ENCODE peak calls at places on chromosomes 1 and 21, in five cellular contexts. One of them, this sample, is unnamed.

GRCh38 chr21:45983981-45984551 is 2.5 kb downstream of the COL6A1 start:
- DNase-seq in SJCRH30: no peak
- DNase-seq in GM13976: no peak
- DNase-seq in activated effector memory CD4-positive, alpha-beta T cell treated with Interleukin-2 at 50 U/mL for 16 hours: no peak
- DNase-seq in stimulated activated CD4-positive, alpha-beta T cell treated with anti-CD3 and anti-CD28 coated beads, Interleukin-1b, Interleukin-23, amount 100 ng/mL, for 4 hours: no peak
- DNase-seq in this sample: no peak

GRCh38 chr1:182909578-182909977 is 43.4 kb downstream of the SHCBP1L start:
- DNase-seq in SJCRH30: peak; percentile 31
- DNase-seq in GM13976: no peak
- DNase-seq in activated effector memory CD4-positive, alpha-beta T cell treated with Interleukin-2 at 50 U/mL for 16 hours: no peak
- DNase-seq in stimulated activated CD4-positive, alpha-beta T cell treated with anti-CD3 and anti-CD28 coated beads, Interleukin-1b, Interleukin-23, amount 100 ng/mL, for 4 hours: no peak
- DNase-seq in this sample: no peak

GRCh38 chr1:26408604-26409003 is 2.0 kb upstream of the LIN28A start:
- DNase-seq in SJCRH30: peak; percentile 89
- DNase-seq in GM13976: peak; percentile 80
- DNase-seq in activated effector memory CD4-positive, alpha-beta T cell treated with Interleukin-2 at 50 U/mL for 16 hours: peak; percentile 69
- DNase-seq in stimulated activated CD4-positive, alpha-beta T cell treated with anti-CD3 and anti-CD28 coated beads, Interleukin-1b, Interleukin-23, amount 100 ng/mL, for 4 hours: peak; percentile 70
- DNase-seq in this sample: no peak

GRCh38 chr1:202047977-202048376 is 37.6 kb downstream of the ELF3 start:
- DNase-seq in SJCRH30: no peak
- DNase-seq in GM13976: no peak
- DNase-seq in activated effector memory CD4-positive, alpha-beta T cell treated with Interleukin-2 at 50 U/mL for 16 hours: no peak
- DNase-seq in stimulated activated CD4-positive, alpha-beta T cell treated with anti-CD3 and anti-CD28 coated beads, Interleukin-1b, Interleukin-23, amount 100 ng/mL, for 4 hours: no peak
- DNase-seq in this sample: no peak

GRCh38 chr1:229714964-229715603 is 89.0 kb downstream of the URB2 start:
- DNase-seq in SJCRH30: peak; percentile 19
- DNase-seq in GM13976: peak; percentile 37
- DNase-seq in activated effector memory CD4-positive, alpha-beta T cell treated with Interleukin-2 at 50 U/mL for 16 hours: peak; percentile 27
- DNase-seq in stimulated activated CD4-positive, alpha-beta T cell treated with anti-CD3 and anti-CD28 coated beads, Interleukin-1b, Interleukin-23, amount 100 ng/mL, for 4 hours: peak; percentile 15
- DNase-seq in this sample: no peak

GRCh38 chr1:27528701-27529637 is 39.0 kb upstream of the WASF2 start:
- DNase-seq in SJCRH30: peak; percentile 84
- DNase-seq in GM13976: no peak
- DNase-seq in activated effector memory CD4-positive, alpha-beta T cell treated with Interleukin-2 at 50 U/mL for 16 hours: no peak
- DNase-seq in stimulated activated CD4-positive, alpha-beta T cell treated with anti-CD3 and anti-CD28 coated beads, Interleukin-1b, Interleukin-23, amount 100 ng/mL, for 4 hours: no peak
- DNase-seq in this sample: no peak

GRCh38 chr1:15719721-15720120 is 16.3 kb upstream of the SLC25A34 start:
- DNase-seq in SJCRH30: no peak
- DNase-seq in GM13976: no peak
- DNase-seq in activated effector memory CD4-positive, alpha-beta T cell treated with Interleukin-2 at 50 U/mL for 16 hours: no peak
- DNase-seq in stimulated activated CD4-positive, alpha-beta T cell treated with anti-CD3 and anti-CD28 coated beads, Interleukin-1b, Interleukin-23, amount 100 ng/mL, for 4 hours: no peak
- DNase-seq in this sample: no peak

GRCh38 chr1:74857676-74858075 is 124.7 kb downstream of the TYW3 start:
- DNase-seq in SJCRH30: no peak
- DNase-seq in GM13976: no peak
- DNase-seq in activated effector memory CD4-positive, alpha-beta T cell treated with Interleukin-2 at 50 U/mL for 16 hours: no peak
- DNase-seq in stimulated activated CD4-positive, alpha-beta T cell treated with anti-CD3 and anti-CD28 coated beads, Interleukin-1b, Interleukin-23, amount 100 ng/mL, for 4 hours: no peak
- DNase-seq in this sample: no peak

GRCh38 chr21:39021475-39021832 is 161.8 kb downstream of the PSMG1 start:
- DNase-seq in SJCRH30: no peak
- DNase-seq in GM13976: no peak
- DNase-seq in activated effector memory CD4-positive, alpha-beta T cell treated with Interleukin-2 at 50 U/mL for 16 hours: no peak
- DNase-seq in stimulated activated CD4-positive, alpha-beta T cell treated with anti-CD3 and anti-CD28 coated beads, Interleukin-1b, Interleukin-23, amount 100 ng/mL, for 4 hours: no peak
- DNase-seq in this sample: no peak

GRCh38 chr1:220974431-220974830 is 95.2 kb downstream of the HLX start:
- DNase-seq in SJCRH30: no peak
- DNase-seq in GM13976: no peak
- DNase-seq in activated effector memory CD4-positive, alpha-beta T cell treated with Interleukin-2 at 50 U/mL for 16 hours: no peak
- DNase-seq in stimulated activated CD4-positive, alpha-beta T cell treated with anti-CD3 and anti-CD28 coated beads, Interleukin-1b, Interleukin-23, amount 100 ng/mL, for 4 hours: no peak
- DNase-seq in this sample: no peak

GRCh38 chr21:35828161-35828560 is 232.2 kb downstream of the SETD4 start:
- DNase-seq in SJCRH30: no peak
- DNase-seq in GM13976: no peak
- DNase-seq in activated effector memory CD4-positive, alpha-beta T cell treated with Interleukin-2 at 50 U/mL for 16 hours: no peak
- DNase-seq in stimulated activated CD4-positive, alpha-beta T cell treated with anti-CD3 and anti-CD28 coated beads, Interleukin-1b, Interleukin-23, amount 100 ng/mL, for 4 hours: no peak
- DNase-seq in this sample: no peak

GRCh38 chr1:209485759-209486158 is 97.8 kb upstream of the CAMK1G start:
- DNase-seq in SJCRH30: no peak
- DNase-seq in GM13976: no peak
- DNase-seq in activated effector memory CD4-positive, alpha-beta T cell treated with Interleukin-2 at 50 U/mL for 16 hours: no peak
- DNase-seq in stimulated activated CD4-positive, alpha-beta T cell treated with anti-CD3 and anti-CD28 coated beads, Interleukin-1b, Interleukin-23, amount 100 ng/mL, for 4 hours: no peak
- DNase-seq in this sample: no peak

GRCh38 chr1:223835754-223836153 is 10.0 kb downstream of the TP53BP2 start:
- DNase-seq in SJCRH30: no peak
- DNase-seq in GM13976: no peak
- DNase-seq in activated effector memory CD4-positive, alpha-beta T cell treated with Interleukin-2 at 50 U/mL for 16 hours: no peak
- DNase-seq in stimulated activated CD4-positive, alpha-beta T cell treated with anti-CD3 and anti-CD28 coated beads, Interleukin-1b, Interleukin-23, amount 100 ng/mL, for 4 hours: no peak
- DNase-seq in this sample: no peak

GRCh38 chr1:73205294-73205973 is 923.1 kb upstream of the NEGR1 start:
- DNase-seq in SJCRH30: peak; percentile 9
- DNase-seq in GM13976: no peak
- DNase-seq in activated effector memory CD4-positive, alpha-beta T cell treated with Interleukin-2 at 50 U/mL for 16 hours: no peak
- DNase-seq in stimulated activated CD4-positive, alpha-beta T cell treated with anti-CD3 and anti-CD28 coated beads, Interleukin-1b, Interleukin-23, amount 100 ng/mL, for 4 hours: no peak
- DNase-seq in this sample: no peak

GRCh38 chr1:41492341-41492848 is 7.9 kb upstream of the EDN2 start:
- DNase-seq in SJCRH30: peak; percentile 60
- DNase-seq in GM13976: peak; percentile 73
- DNase-seq in activated effector memory CD4-positive, alpha-beta T cell treated with Interleukin-2 at 50 U/mL for 16 hours: no peak
- DNase-seq in stimulated activated CD4-positive, alpha-beta T cell treated with anti-CD3 and anti-CD28 coated beads, Interleukin-1b, Interleukin-23, amount 100 ng/mL, for 4 hours: peak; percentile 35
- DNase-seq in this sample: no peak

GRCh38 chr21:15870819-15871218 is 141.0 kb downstream of the USP25 start:
- DNase-seq in SJCRH30: no peak
- DNase-seq in GM13976: peak; percentile 13
- DNase-seq in activated effector memory CD4-positive, alpha-beta T cell treated with Interleukin-2 at 50 U/mL for 16 hours: no peak
- DNase-seq in stimulated activated CD4-positive, alpha-beta T cell treated with anti-CD3 and anti-CD28 coated beads, Interleukin-1b, Interleukin-23, amount 100 ng/mL, for 4 hours: no peak
- DNase-seq in this sample: no peak

GRCh38 chr1:180881806-180882509 is 30.7 kb upstream of the KIAA1614 start:
- DNase-seq in SJCRH30: peak; percentile 65
- DNase-seq in GM13976: peak; percentile 67
- DNase-seq in activated effector memory CD4-positive, alpha-beta T cell treated with Interleukin-2 at 50 U/mL for 16 hours: no peak
- DNase-seq in stimulated activated CD4-positive, alpha-beta T cell treated with anti-CD3 and anti-CD28 coated beads, Interleukin-1b, Interleukin-23, amount 100 ng/mL, for 4 hours: no peak
- DNase-seq in this sample: peak; percentile 44

GRCh38 chr1:61109158-61109557 is 26.8 kb downstream of the NFIA start:
- DNase-seq in SJCRH30: no peak
- DNase-seq in GM13976: no peak
- DNase-seq in activated effector memory CD4-positive, alpha-beta T cell treated with Interleukin-2 at 50 U/mL for 16 hours: no peak
- DNase-seq in stimulated activated CD4-positive, alpha-beta T cell treated with anti-CD3 and anti-CD28 coated beads, Interleukin-1b, Interleukin-23, amount 100 ng/mL, for 4 hours: no peak
- DNase-seq in this sample: no peak

GRCh38 chr21:44710756-44711326 is 531 bp downstream of the TSPEAR start:
- DNase-seq in SJCRH30: no peak
- DNase-seq in GM13976: no peak
- DNase-seq in activated effector memory CD4-positive, alpha-beta T cell treated with Interleukin-2 at 50 U/mL for 16 hours: no peak
- DNase-seq in stimulated activated CD4-positive, alpha-beta T cell treated with anti-CD3 and anti-CD28 coated beads, Interleukin-1b, Interleukin-23, amount 100 ng/mL, for 4 hours: no peak
- DNase-seq in this sample: no peak

GRCh38 chr1:231727171-231727570 is 100.6 kb downstream of the DISC1 start:
- DNase-seq in SJCRH30: no peak
- DNase-seq in GM13976: no peak
- DNase-seq in activated effector memory CD4-positive, alpha-beta T cell treated with Interleukin-2 at 50 U/mL for 16 hours: no peak
- DNase-seq in stimulated activated CD4-positive, alpha-beta T cell treated with anti-CD3 and anti-CD28 coated beads, Interleukin-1b, Interleukin-23, amount 100 ng/mL, for 4 hours: no peak
- DNase-seq in this sample: no peak

GRCh38 chr1:147600119-147601111 is 59.1 kb downstream of the BCL9 start:
- DNase-seq in SJCRH30: peak; percentile 45
- DNase-seq in GM13976: no peak
- DNase-seq in activated effector memory CD4-positive, alpha-beta T cell treated with Interleukin-2 at 50 U/mL for 16 hours: no peak
- DNase-seq in stimulated activated CD4-positive, alpha-beta T cell treated with anti-CD3 and anti-CD28 coated beads, Interleukin-1b, Interleukin-23, amount 100 ng/mL, for 4 hours: no peak
- DNase-seq in this sample: peak; percentile 71

GRCh38 chr1:183822081-183822611 is 17.2 kb downstream of the RGL1 start:
- DNase-seq in SJCRH30: no peak
- DNase-seq in GM13976: no peak
- DNase-seq in activated effector memory CD4-positive, alpha-beta T cell treated with Interleukin-2 at 50 U/mL for 16 hours: no peak
- DNase-seq in stimulated activated CD4-positive, alpha-beta T cell treated with anti-CD3 and anti-CD28 coated beads, Interleukin-1b, Interleukin-23, amount 100 ng/mL, for 4 hours: no peak
- DNase-seq in this sample: no peak

GRCh38 chr1:168485048-168485447 is 58.7 kb downstream of the XCL2 start:
- DNase-seq in SJCRH30: no peak
- DNase-seq in GM13976: no peak
- DNase-seq in activated effector memory CD4-positive, alpha-beta T cell treated with Interleukin-2 at 50 U/mL for 16 hours: no peak
- DNase-seq in stimulated activated CD4-positive, alpha-beta T cell treated with anti-CD3 and anti-CD28 coated beads, Interleukin-1b, Interleukin-23, amount 100 ng/mL, for 4 hours: no peak
- DNase-seq in this sample: no peak

GRCh38 chr21:35643176-35643575 is 417.1 kb downstream of the SETD4 start:
- DNase-seq in SJCRH30: no peak
- DNase-seq in GM13976: no peak
- DNase-seq in activated effector memory CD4-positive, alpha-beta T cell treated with Interleukin-2 at 50 U/mL for 16 hours: no peak
- DNase-seq in stimulated activated CD4-positive, alpha-beta T cell treated with anti-CD3 and anti-CD28 coated beads, Interleukin-1b, Interleukin-23, amount 100 ng/mL, for 4 hours: no peak
- DNase-seq in this sample: no peak

GRCh38 chr1:209318302-209319056 is 265.0 kb upstream of the CAMK1G start:
- DNase-seq in SJCRH30: peak; percentile 26
- DNase-seq in GM13976: no peak
- DNase-seq in activated effector memory CD4-positive, alpha-beta T cell treated with Interleukin-2 at 50 U/mL for 16 hours: no peak
- DNase-seq in stimulated activated CD4-positive, alpha-beta T cell treated with anti-CD3 and anti-CD28 coated beads, Interleukin-1b, Interleukin-23, amount 100 ng/mL, for 4 hours: no peak
- DNase-seq in this sample: no peak

GRCh38 chr1:176768532-176768931 is 305.6 kb downstream of the PAPPA2 start:
- DNase-seq in SJCRH30: no peak
- DNase-seq in GM13976: no peak
- DNase-seq in activated effector memory CD4-positive, alpha-beta T cell treated with Interleukin-2 at 50 U/mL for 16 hours: no peak
- DNase-seq in stimulated activated CD4-positive, alpha-beta T cell treated with anti-CD3 and anti-CD28 coated beads, Interleukin-1b, Interleukin-23, amount 100 ng/mL, for 4 hours: no peak
- DNase-seq in this sample: no peak

GRCh38 chr1:179141592-179142244 is 59.8 kb downstream of the TOR3A start:
- DNase-seq in SJCRH30: no peak
- DNase-seq in GM13976: peak; percentile 35
- DNase-seq in activated effector memory CD4-positive, alpha-beta T cell treated with Interleukin-2 at 50 U/mL for 16 hours: no peak
- DNase-seq in stimulated activated CD4-positive, alpha-beta T cell treated with anti-CD3 and anti-CD28 coated beads, Interleukin-1b, Interleukin-23, amount 100 ng/mL, for 4 hours: no peak
- DNase-seq in this sample: peak; percentile 38

GRCh38 chr1:156797212-156797871 is 19.3 kb downstream of the SH2D2A start:
- DNase-seq in SJCRH30: peak; percentile 66
- DNase-seq in GM13976: peak; percentile 65
- DNase-seq in activated effector memory CD4-positive, alpha-beta T cell treated with Interleukin-2 at 50 U/mL for 16 hours: peak; percentile 37
- DNase-seq in stimulated activated CD4-positive, alpha-beta T cell treated with anti-CD3 and anti-CD28 coated beads, Interleukin-1b, Interleukin-23, amount 100 ng/mL, for 4 hours: no peak
- DNase-seq in this sample: no peak

GRCh38 chr1:27235827-27236226 is 1.4 kb downstream of the WDTC1 start:
- DNase-seq in SJCRH30: no peak
- DNase-seq in GM13976: no peak
- DNase-seq in activated effector memory CD4-positive, alpha-beta T cell treated with Interleukin-2 at 50 U/mL for 16 hours: no peak
- DNase-seq in stimulated activated CD4-positive, alpha-beta T cell treated with anti-CD3 and anti-CD28 coated beads, Interleukin-1b, Interleukin-23, amount 100 ng/mL, for 4 hours: no peak
- DNase-seq in this sample: no peak

GRCh38 chr1:184982002-184982954 is 8.0 kb upstream of the NIBAN1 start:
- DNase-seq in SJCRH30: peak; percentile 72
- DNase-seq in GM13976: peak; percentile 74
- DNase-seq in activated effector memory CD4-positive, alpha-beta T cell treated with Interleukin-2 at 50 U/mL for 16 hours: peak; percentile 69
- DNase-seq in stimulated activated CD4-positive, alpha-beta T cell treated with anti-CD3 and anti-CD28 coated beads, Interleukin-1b, Interleukin-23, amount 100 ng/mL, for 4 hours: peak; percentile 72
- DNase-seq in this sample: no peak

GRCh38 chr1:78586572-78586971 is 33.7 kb upstream of the IFI44L start:
- DNase-seq in SJCRH30: no peak
- DNase-seq in GM13976: no peak
- DNase-seq in activated effector memory CD4-positive, alpha-beta T cell treated with Interleukin-2 at 50 U/mL for 16 hours: no peak
- DNase-seq in stimulated activated CD4-positive, alpha-beta T cell treated with anti-CD3 and anti-CD28 coated beads, Interleukin-1b, Interleukin-23, amount 100 ng/mL, for 4 hours: no peak
- DNase-seq in this sample: peak; percentile 19

GRCh38 chr1:85214654-85215053 is 13.8 kb upstream of the SYDE2 start:
- DNase-seq in SJCRH30: no peak
- DNase-seq in GM13976: no peak
- DNase-seq in activated effector memory CD4-positive, alpha-beta T cell treated with Interleukin-2 at 50 U/mL for 16 hours: no peak
- DNase-seq in stimulated activated CD4-positive, alpha-beta T cell treated with anti-CD3 and anti-CD28 coated beads, Interleukin-1b, Interleukin-23, amount 100 ng/mL, for 4 hours: no peak
- DNase-seq in this sample: no peak

GRCh38 chr1:94863919-94864318 is 43.8 kb downstream of the SLC44A3 start:
- DNase-seq in SJCRH30: peak; percentile 63
- DNase-seq in GM13976: no peak
- DNase-seq in activated effector memory CD4-positive, alpha-beta T cell treated with Interleukin-2 at 50 U/mL for 16 hours: no peak
- DNase-seq in stimulated activated CD4-positive, alpha-beta T cell treated with anti-CD3 and anti-CD28 coated beads, Interleukin-1b, Interleukin-23, amount 100 ng/mL, for 4 hours: no peak
- DNase-seq in this sample: peak; percentile 77

GRCh38 chr1:150578278-150579109 is 916 bp downstream of the MCL1 start:
- DNase-seq in SJCRH30: peak; percentile 68
- DNase-seq in GM13976: peak; percentile 18
- DNase-seq in activated effector memory CD4-positive, alpha-beta T cell treated with Interleukin-2 at 50 U/mL for 16 hours: no peak
- DNase-seq in stimulated activated CD4-positive, alpha-beta T cell treated with anti-CD3 and anti-CD28 coated beads, Interleukin-1b, Interleukin-23, amount 100 ng/mL, for 4 hours: no peak
- DNase-seq in this sample: no peak

This sample was measured in kidney epithelial cell.